ENCODE peak calls at places on chromosomes 5 and 9, in nine cellular contexts. J is NCI-H460, H is neural progenitor cell, O is SK-MEL-5, A is NCI-H1092, S is GDM1, M is brain microvascular endothelial cell, K is keratinocyte, B is GM12864. I is an unnamed sample.

GRCh38 chr5:65577141-65577540 is 14.0 kb downstream of the PPWD1 start:
- DNase-seq in O (no peak), M (no peak), H (no peak), K (no peak), B (no peak), A (no peak), J (no peak), S (no peak), I (no peak)

GRCh38 chr9:130741831-130742449 is 48.4 kb downstream of the EXOSC2 start:
- DNase-seq in M (peak; percentile 42), O (no peak), S (no peak), A (no peak), H (no peak), J (no peak), K (peak; percentile 32), B (no peak), I (no peak)

GRCh38 chr9:136178061-136178772 is 26.7 kb downstream of the LHX3 start:
- DNase-seq in O (no peak), H (no peak), M (no peak), B (no peak), K (no peak), J (no peak), S (no peak), A (no peak), I (no peak)

GRCh38 chr5:123865641-123866040 is 353.7 kb downstream of the CSNK1G3 start:
- DNase-seq in O (no peak), A (no peak), B (no peak), S (no peak), K (no peak), M (no peak), J (no peak), H (no peak), I (no peak)

GRCh38 chr9:114314881-114315722 is 7.8 kb upstream of the ORM1 start:
- DNase-seq in H (no peak), A (no peak), M (no peak), J (no peak), B (no peak), K (no peak), O (no peak), S (no peak), I (peak; percentile 34)

GRCh38 chr5:60196382-60197113 is 303.0 kb upstream of the PDE4D start:
- DNase-seq in A (no peak), S (no peak), M (peak; percentile 99), H (no peak), K (peak; percentile 63), B (no peak), J (peak; percentile 98), O (peak; percentile 100), I (no peak)

GRCh38 chr9:137070906-137071275 is 534 bp upstream of the SAPCD2 start:
- DNase-seq in S (no peak), B (no peak), A (peak; percentile 43), M (no peak), K (no peak), J (no peak), O (peak; percentile 55), H (no peak), I (no peak)

GRCh38 chr5:32785639-32786216 is 74.6 kb downstream of the NPR3 start:
- DNase-seq in O (peak; percentile 100), M (peak; percentile 62), A (no peak), H (no peak), S (no peak), K (no peak), B (no peak), J (no peak), I (no peak)

GRCh38 chr9:86500667-86501435 is 146.6 kb upstream of the TUT7 start:
- DNase-seq in H (no peak), M (peak; percentile 86), A (no peak), B (no peak), O (no peak), K (peak; percentile 13), S (no peak), J (no peak), I (no peak)

GRCh38 chr9:94805585-94805984 is 79.1 kb downstream of the AOPEP start:
- DNase-seq in H (no peak), K (peak; percentile 90), S (no peak), A (no peak), M (peak; percentile 68), J (peak; percentile 89), B (no peak), O (peak; percentile 81), I (no peak)

GRCh38 chr9:36970007-36970888 is 63.8 kb downstream of the PAX5 start:
- DNase-seq in M (no peak), B (no peak), J (no peak), K (peak; percentile 36), A (no peak), H (no peak), O (peak; percentile 48), S (no peak), I (no peak)

GRCh38 chr9:19969721-19970120 is 180.9 kb upstream of the SLC24A2 start:
- DNase-seq in K (no peak), O (no peak), A (no peak), S (no peak), H (no peak), M (no peak), J (no peak), B (no peak), I (no peak)

GRCh38 chr5:123429221-123429954 is 6.2 kb upstream of the CEP120 start:
- DNase-seq in J (no peak), M (no peak), O (no peak), K (no peak), H (no peak), A (no peak), S (no peak), B (no peak), I (no peak)

GRCh38 chr5:157545911-157546310 is 29.7 kb downstream of the ADAM19 start:
- DNase-seq in J (no peak), M (no peak), O (no peak), H (no peak), A (no peak), K (no peak), B (no peak), S (no peak), I (no peak)

GRCh38 chr9:113587471-113588031 is 124.0 kb downstream of the RGS3 start:
- DNase-seq in K (no peak), O (peak; percentile 69), A (no peak), M (peak; percentile 53), H (peak; percentile 80), B (no peak), S (no peak), J (no peak), I (peak; percentile 48)

GRCh38 chr9:33288828-33289483 is 1.4 kb upstream of the NFX1 start:
- DNase-seq in O (no peak), S (no peak), H (no peak), J (no peak), K (no peak), M (no peak), A (no peak), B (no peak), I (peak; percentile 57)

GRCh38 chr9:104850771-104851170 is 77.2 kb downstream of the ABCA1 start:
- DNase-seq in M (no peak), A (no peak), K (no peak), O (no peak), B (no peak), H (no peak), S (no peak), J (no peak), I (no peak)

GRCh38 chr5:16856531-16856930 is 79.6 kb downstream of the MYO10 start:
- DNase-seq in J (no peak), K (peak; percentile 86), O (no peak), S (no peak), A (no peak), B (no peak), M (no peak), H (no peak), I (no peak)

GRCh38 chr5:181100121-181101015 is 30.6 kb downstream of the OR2V1 start:
- DNase-seq in A (no peak), J (no peak), H (peak; percentile 60), O (no peak), K (no peak), B (no peak), M (no peak), S (no peak), I (no peak)

GRCh38 chr9:130856474-130856873 is 21.4 kb downstream of the ABL1 start:
- DNase-seq in J (no peak), S (no peak), H (no peak), B (no peak), O (no peak), A (no peak), M (no peak), K (no peak), I (no peak)

GRCh38 chr9:121326130-121326838 is 43.8 kb downstream of the STOM start:
- DNase-seq in J (peak; percentile 34), B (no peak), A (no peak), M (peak; percentile 31), K (no peak), H (peak; percentile 33), S (no peak), O (no peak), I (peak; percentile 50)

GRCh38 chr5:88778736-88779135 is 104.2 kb downstream of the MEF2C start:
- DNase-seq in B (no peak), S (no peak), H (no peak), J (no peak), K (no peak), A (no peak), O (no peak), M (peak; percentile 45), I (no peak)

GRCh38 chr5:73507062-73507461 is 8.8 kb downstream of the BTF3 start:
- DNase-seq in H (no peak), J (no peak), A (no peak), K (no peak), S (no peak), O (peak; percentile 65), M (no peak), B (no peak), I (no peak)

GRCh38 chr9:79581794-79582193 is 10.0 kb downstream of the TLE4 start:
- DNase-seq in K (peak; percentile 40), O (no peak), S (no peak), B (no peak), A (no peak), M (peak; percentile 85), H (peak; percentile 32), J (no peak), I (no peak)

GRCh38 chr5:149979898-149980297 is 19.3 kb downstream of the SLC26A2 start:
- DNase-seq in S (no peak), H (no peak), M (no peak), O (no peak), J (no peak), B (no peak), A (no peak), K (no peak), I (no peak)

GRCh38 chr5:174767670-174768069 is 43.3 kb downstream of the MSX2 start:
- DNase-seq in M (no peak), A (no peak), O (no peak), J (no peak), K (no peak), S (no peak), H (no peak), B (no peak), I (no peak)

GRCh38 chr5:71865202-71865601 is 146.1 kb downstream of the CARTPT start:
- DNase-seq in S (no peak), B (no peak), J (no peak), O (no peak), H (no peak), K (peak; percentile 11), A (no peak), M (peak; percentile 54), I (no peak)

GRCh38 chr9:138049779-138050471 is 172.3 kb downstream of the CACNA1B start:
- DNase-seq in J (no peak), B (no peak), A (no peak), S (no peak), M (no peak), H (peak; percentile 25), O (no peak), K (no peak), I (no peak)

GRCh38 chr5:142807378-142807911 is 37.3 kb downstream of the ARHGAP26 start:
- DNase-seq in K (no peak), H (no peak), B (no peak), S (no peak), J (no peak), A (no peak), O (no peak), M (no peak), I (no peak)

GRCh38 chr5:137201876-137202275 is 297.2 kb downstream of the SPOCK1 start:
- DNase-seq in M (peak; percentile 14), A (no peak), B (no peak), H (no peak), J (no peak), O (peak; percentile 81), K (no peak), S (no peak), I (no peak)

GRCh38 chr5:132866342-132867045 is at the start of the genes GDF9 and UQCRQ:
- DNase-seq in J (peak; percentile 99), B (peak; percentile 100), S (peak; percentile 96), H (peak; percentile 99), O (peak; percentile 99), M (peak; percentile 99), A (peak; percentile 97), K (peak; percentile 95), I (peak; percentile 94)

I was measured in ovary.